ENCODE peak calls at places on chromosome 21, in six cellular contexts. One of them, this sample, is unnamed.

GRCh38 chr21:43640437-43640836 is 18.9 kb downstream of the HSF2BP start:
- DNase-seq in HL-60: no peak
- DNase-seq in transverse colon: no peak
- DNase-seq in OCI-LY7: no peak
- DNase-seq in adrenal gland: no peak
- DNase-seq in heart left ventricle: no peak
- DNase-seq in this sample: no peak

GRCh38 chr21:42848932-42849758 is 30.2 kb downstream of the WDR4 start:
- DNase-seq in HL-60: no peak
- DNase-seq in transverse colon: no peak
- DNase-seq in OCI-LY7: no peak
- DNase-seq in adrenal gland: no peak
- DNase-seq in heart left ventricle: no peak
- DNase-seq in this sample: peak; percentile 39

GRCh38 chr21:15521644-15522001 is 208.2 kb upstream of the USP25 start:
- DNase-seq in HL-60: no peak
- DNase-seq in transverse colon: no peak
- DNase-seq in OCI-LY7: peak; percentile 12
- DNase-seq in adrenal gland: no peak
- DNase-seq in heart left ventricle: no peak
- DNase-seq in this sample: no peak

GRCh38 chr21:44773291-44773932 is 28.2 kb downstream of the UBE2G2 start:
- DNase-seq in HL-60: no peak
- DNase-seq in transverse colon: no peak
- DNase-seq in OCI-LY7: no peak
- DNase-seq in adrenal gland: no peak
- DNase-seq in heart left ventricle: no peak
- DNase-seq in this sample: no peak

GRCh38 chr21:39666681-39667315 is 54.1 kb downstream of the B3GALT5 start:
- DNase-seq in HL-60: no peak
- DNase-seq in transverse colon: no peak
- DNase-seq in OCI-LY7: no peak
- DNase-seq in adrenal gland: no peak
- DNase-seq in heart left ventricle: no peak
- DNase-seq in this sample: no peak

GRCh38 chr21:42513985-42514882 is 582 bp downstream of the SLC37A1 start:
- DNase-seq in HL-60: peak; percentile 28
- DNase-seq in transverse colon: peak; percentile 74
- DNase-seq in OCI-LY7: peak; percentile 52
- DNase-seq in adrenal gland: peak; percentile 68
- DNase-seq in heart left ventricle: peak; percentile 63
- DNase-seq in this sample: peak; percentile 75

GRCh38 chr21:42571391-42572150 is 57.9 kb downstream of the SLC37A1 start:
- DNase-seq in HL-60: no peak
- DNase-seq in transverse colon: no peak
- DNase-seq in OCI-LY7: no peak
- DNase-seq in adrenal gland: peak; percentile 12
- DNase-seq in heart left ventricle: peak; percentile 5
- DNase-seq in this sample: peak; percentile 38

GRCh38 chr21:27681841-27682240 is 715.0 kb upstream of the ADAMTS5 start:
- DNase-seq in HL-60: no peak
- DNase-seq in transverse colon: no peak
- DNase-seq in OCI-LY7: no peak
- DNase-seq in adrenal gland: no peak
- DNase-seq in heart left ventricle: no peak
- DNase-seq in this sample: no peak

GRCh38 chr21:44592446-44593365 is at the start of gene KRTAP10-6:
- DNase-seq in HL-60: no peak
- DNase-seq in transverse colon: no peak
- DNase-seq in OCI-LY7: no peak
- DNase-seq in adrenal gland: no peak
- DNase-seq in heart left ventricle: no peak
- DNase-seq in this sample: no peak

GRCh38 chr21:14962217-14962616 is 102.6 kb downstream of the NRIP1 start:
- DNase-seq in HL-60: no peak
- DNase-seq in transverse colon: no peak
- DNase-seq in OCI-LY7: no peak
- DNase-seq in adrenal gland: no peak
- DNase-seq in heart left ventricle: no peak
- DNase-seq in this sample: no peak

GRCh38 chr21:19510057-19510456 is 1106.5 kb upstream of the TMPRSS15 start:
- DNase-seq in HL-60: no peak
- DNase-seq in transverse colon: no peak
- DNase-seq in OCI-LY7: no peak
- DNase-seq in adrenal gland: no peak
- DNase-seq in heart left ventricle: no peak
- DNase-seq in this sample: no peak

GRCh38 chr21:34615487-34615814 is 538 bp upstream of the RCAN1 start:
- DNase-seq in HL-60: no peak
- DNase-seq in transverse colon: no peak
- DNase-seq in OCI-LY7: no peak
- DNase-seq in adrenal gland: no peak
- DNase-seq in heart left ventricle: no peak
- DNase-seq in this sample: no peak

GRCh38 chr21:34612557-34612956 is 2.4 kb downstream of the RCAN1 start:
- DNase-seq in HL-60: no peak
- DNase-seq in transverse colon: no peak
- DNase-seq in OCI-LY7: no peak
- DNase-seq in adrenal gland: no peak
- DNase-seq in heart left ventricle: peak; percentile 55
- DNase-seq in this sample: no peak

GRCh38 chr21:34613679-34614442 is 1.1 kb downstream of the RCAN1 start:
- DNase-seq in HL-60: no peak
- DNase-seq in transverse colon: no peak
- DNase-seq in OCI-LY7: no peak
- DNase-seq in adrenal gland: no peak
- DNase-seq in heart left ventricle: no peak
- DNase-seq in this sample: no peak

GRCh38 chr21:34614693-34615486 is at the start of gene RCAN1:
- DNase-seq in HL-60: peak; percentile 93
- DNase-seq in transverse colon: peak; percentile 93
- DNase-seq in OCI-LY7: peak; percentile 95
- DNase-seq in adrenal gland: peak; percentile 90
- DNase-seq in heart left ventricle: peak; percentile 95
- DNase-seq in this sample: peak; percentile 92

DNA sequence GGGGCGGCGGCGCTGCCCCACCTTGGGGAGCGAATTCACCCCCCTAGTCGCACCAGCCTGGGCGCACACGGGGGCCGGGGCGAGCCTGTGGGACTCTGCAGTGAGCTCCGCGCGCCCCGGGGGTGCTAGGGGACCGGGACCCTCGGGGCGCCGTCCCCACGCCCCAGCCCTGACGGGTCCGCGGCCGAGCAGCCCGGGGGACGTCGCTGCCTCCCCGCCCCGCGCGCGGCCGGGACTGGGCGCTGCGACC is 545 bp downstream of the RCAN1 start:
- DNase-seq in HL-60: no peak
- DNase-seq in transverse colon: no peak
- DNase-seq in OCI-LY7: no peak
- DNase-seq in adrenal gland: no peak
- DNase-seq in heart left ventricle: peak; percentile 40
- DNase-seq in this sample: no peak
- H3K27ac ChIP-seq in HL-60: no peak overlapping the region
- H3K27ac ChIP-seq in transverse colon: peak overlapping the region; percentile 91
- H3K27ac ChIP-seq in OCI-LY7: no peak overlapping the region
- H3K27ac ChIP-seq in adrenal gland: no peak overlapping the region
- H3K27ac ChIP-seq in heart left ventricle: peak overlapping the region; percentile 91
- H3K27ac ChIP-seq in this sample: peak overlapping the region; percentile 88

DNA sequence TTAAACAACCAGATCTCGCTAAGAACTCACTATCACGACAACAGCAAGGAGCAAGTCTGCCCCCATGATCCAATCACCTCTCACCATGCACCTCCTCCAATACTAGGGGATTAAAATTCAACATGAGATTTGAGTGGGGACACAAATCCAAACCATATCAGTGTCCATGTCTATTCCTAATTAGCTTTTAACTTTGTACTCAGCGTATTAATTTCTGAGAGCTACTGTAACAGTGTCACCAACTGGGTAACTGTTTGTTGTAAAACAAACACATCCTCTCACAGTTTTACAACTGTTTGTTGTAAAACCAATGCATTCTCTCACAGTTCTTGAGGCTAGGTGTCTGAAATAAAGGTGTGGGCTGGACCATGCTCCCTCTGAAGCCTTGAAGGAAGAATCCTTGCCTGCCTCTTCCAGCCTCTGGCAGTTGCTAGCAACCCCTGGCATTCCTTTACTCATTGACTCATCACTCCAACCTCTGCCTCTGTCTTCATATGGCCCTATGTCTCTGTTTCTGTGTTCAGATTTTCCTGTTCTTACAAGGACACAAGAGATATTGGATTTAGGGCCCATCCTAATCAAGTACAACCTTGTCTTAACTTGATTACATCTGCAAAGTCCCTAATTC is 121.2 kb downstream of the LTN1 start:
- DNase-seq in HL-60: no peak
- DNase-seq in transverse colon: peak; percentile 18
- DNase-seq in OCI-LY7: no peak
- DNase-seq in adrenal gland: no peak
- DNase-seq in heart left ventricle: no peak
- DNase-seq in this sample: no peak
- TF ChIP-seq CTCF in HL-60: no peak
- TF ChIP-seq CTCF in transverse colon: no peak
- TF ChIP-seq CTCF in OCI-LY7: no peak
- TF ChIP-seq CTCF in adrenal gland: no peak
- TF ChIP-seq CTCF in heart left ventricle: no peak
- TF ChIP-seq CTCF in this sample: no peak

GRCh38 chr21:41109174-41109573 is 58.8 kb upstream of the BACE2 start:
- DNase-seq in HL-60: no peak
- DNase-seq in transverse colon: no peak
- DNase-seq in OCI-LY7: no peak
- DNase-seq in adrenal gland: no peak
- DNase-seq in heart left ventricle: no peak
- DNase-seq in this sample: no peak

GRCh38 chr21:41110664-41111063 is 57.3 kb upstream of the BACE2 start:
- DNase-seq in HL-60: no peak
- DNase-seq in transverse colon: no peak
- DNase-seq in OCI-LY7: no peak
- DNase-seq in adrenal gland: no peak
- DNase-seq in heart left ventricle: no peak
- DNase-seq in this sample: no peak

GRCh38 chr21:41107602-41108001 is 60.4 kb upstream of the BACE2 start:
- DNase-seq in HL-60: no peak
- DNase-seq in transverse colon: no peak
- DNase-seq in OCI-LY7: no peak
- DNase-seq in adrenal gland: no peak
- DNase-seq in heart left ventricle: no peak
- DNase-seq in this sample: no peak

GRCh38 chr21:41111681-41112080 is 56.3 kb upstream of the BACE2 start:
- DNase-seq in HL-60: no peak
- DNase-seq in transverse colon: no peak
- DNase-seq in OCI-LY7: no peak
- DNase-seq in adrenal gland: no peak
- DNase-seq in heart left ventricle: no peak
- DNase-seq in this sample: no peak

GRCh38 chr21:41112740-41113692 is 54.9 kb upstream of the BACE2 start:
- DNase-seq in HL-60: no peak
- DNase-seq in transverse colon: no peak
- DNase-seq in OCI-LY7: peak; percentile 3
- DNase-seq in adrenal gland: no peak
- DNase-seq in heart left ventricle: no peak
- DNase-seq in this sample: no peak
- H3K27ac ChIP-seq in HL-60: no peak overlapping the region
- H3K27ac ChIP-seq in transverse colon: no peak overlapping the region
- H3K27ac ChIP-seq in OCI-LY7: no peak overlapping the region
- H3K27ac ChIP-seq in adrenal gland: no peak overlapping the region
- H3K27ac ChIP-seq in heart left ventricle: no peak overlapping the region
- H3K27ac ChIP-seq in this sample: no peak overlapping the region

DNA sequence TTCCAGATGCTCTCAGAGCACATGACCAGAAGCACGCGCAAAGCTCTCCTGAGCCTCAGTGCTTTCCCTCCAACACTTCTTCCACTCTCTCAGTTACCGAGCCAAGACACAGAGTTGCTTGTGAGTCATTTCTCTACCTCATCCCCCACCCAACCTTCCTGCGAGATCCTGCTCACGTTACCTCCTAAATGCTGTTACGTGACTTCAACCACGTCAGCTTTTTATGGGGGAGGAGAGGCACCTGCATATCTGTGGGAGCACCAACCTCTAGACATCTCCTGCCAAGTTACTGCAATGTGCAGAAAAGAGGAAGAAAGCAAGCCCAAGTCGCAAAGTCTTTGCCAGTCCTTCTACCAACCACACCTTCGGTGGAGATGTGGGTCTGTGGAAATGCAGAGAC is 27.2 kb upstream of the ERG start:
- DNase-seq in HL-60: peak; percentile 63
- DNase-seq in transverse colon: no peak
- DNase-seq in OCI-LY7: no peak
- DNase-seq in adrenal gland: no peak
- DNase-seq in heart left ventricle: no peak
- DNase-seq in this sample: no peak
- TF ChIP-seq CTCF in HL-60: no peak
- TF ChIP-seq CTCF in transverse colon: no peak
- TF ChIP-seq CTCF in OCI-LY7: no peak
- TF ChIP-seq CTCF in adrenal gland: no peak
- TF ChIP-seq CTCF in heart left ventricle: no peak
- TF ChIP-seq CTCF in this sample: no peak

GRCh38 chr21:36141513-36141925 is 6.6 kb downstream of the CBR3 start:
- DNase-seq in HL-60: peak; percentile 86
- DNase-seq in transverse colon: peak; percentile 95
- DNase-seq in OCI-LY7: peak; percentile 96
- DNase-seq in adrenal gland: peak; percentile 85
- DNase-seq in heart left ventricle: peak; percentile 77
- DNase-seq in this sample: peak; percentile 85
- H3K27ac ChIP-seq in HL-60: no peak overlapping the region
- H3K27ac ChIP-seq in transverse colon: peak overlapping the region; percentile 81
- H3K27ac ChIP-seq in OCI-LY7: no peak overlapping the region
- H3K27ac ChIP-seq in adrenal gland: no peak overlapping the region
- H3K27ac ChIP-seq in heart left ventricle: no peak overlapping the region
- H3K27ac ChIP-seq in this sample: peak overlapping the region; percentile 5

DNA sequence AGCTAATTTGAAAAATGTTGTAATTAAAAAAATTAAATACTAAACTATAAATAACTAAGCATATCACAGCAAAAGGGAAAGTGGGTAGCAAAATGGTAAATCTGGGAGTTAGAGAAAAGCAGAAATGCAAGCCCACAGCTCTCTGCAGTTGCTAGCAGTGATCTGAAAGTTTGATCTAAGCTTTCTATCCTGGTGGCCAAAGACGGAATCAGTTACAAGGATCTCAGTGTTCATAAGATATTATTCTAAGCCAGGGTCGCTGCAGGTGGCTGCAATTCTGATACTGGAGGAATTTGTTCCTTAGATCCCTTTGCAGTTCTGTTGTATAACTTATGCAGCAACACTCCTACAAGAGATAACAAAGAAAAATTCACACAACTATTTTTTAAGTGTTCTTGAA is 363.7 kb downstream of the SETD4 start:
- DNase-seq in HL-60: no peak
- DNase-seq in transverse colon: no peak
- DNase-seq in OCI-LY7: no peak
- DNase-seq in adrenal gland: no peak
- DNase-seq in heart left ventricle: no peak
- DNase-seq in this sample: no peak
- TF ChIP-seq CTCF in HL-60: no peak
- TF ChIP-seq CTCF in transverse colon: no peak
- TF ChIP-seq CTCF in OCI-LY7: no peak
- TF ChIP-seq CTCF in adrenal gland: no peak
- TF ChIP-seq CTCF in heart left ventricle: no peak
- TF ChIP-seq CTCF in this sample: no peak

This sample was measured in lower lobe of right lung.